ENCODE peak calls at places on chromosome 21, in six cellular contexts. P is H1, X is GM12878, K is HCT116, A is HepG2, B is K562. H is an unnamed sample.

GRCh38 chr21:14753466-14754258 is 207.5 kb upstream of the SAMSN1 start:
- DNase-seq in P (no peak), X (no peak), K (no peak), A (no peak), B (peak), H (no peak)

GRCh38 chr21:38268859-38269566 is 12.2 kb downstream of the KCNJ15 start:
- DNase-seq in P (no peak), X (no peak), K (no peak), A (no peak), B (no peak), H (no peak)

GRCh38 chr21:34037446-34037845 is 35.9 kb upstream of the MRPS6 start:
- DNase-seq in P (no peak), X (no peak), K (no peak), A (no peak), B (no peak), H (no peak)

GRCh38 chr21:36194024-36194423 is 37.4 kb downstream of the DOP1B start:
- DNase-seq in P (no peak), X (no peak), K (no peak), A (no peak), B (no peak), H (no peak)

GRCh38 chr21:37181059-37181458 is 86.1 kb downstream of the VPS26C start:
- DNase-seq in P (no peak), X (no peak), K (no peak), A (no peak), B (no peak), H (no peak)

GRCh38 chr21:44052830-44053226 is 40.7 kb downstream of the TRAPPC10 start:
- DNase-seq in P (no peak), X (no peak), K (no peak), A (no peak), B (no peak), H (no peak)

GRCh38 chr21:34022557-34023335 is 50.6 kb upstream of the MRPS6 start:
- DNase-seq in P (no peak), X (no peak), K (no peak), A (no peak), B (no peak), H (no peak)

GRCh38 chr21:33286076-33286475 is 19.9 kb downstream of the IL10RB start:
- DNase-seq in P (no peak), X (no peak), K (no peak), A (peak), B (no peak), H (no peak)

GRCh38 chr21:35775778-35776515 is 284.4 kb downstream of the SETD4 start:
- DNase-seq in P (no peak), X (no peak), K (no peak), A (no peak), B (no peak), H (no peak)

GRCh38 chr21:18810136-18810535 is 406.6 kb upstream of the TMPRSS15 start:
- DNase-seq in P (no peak), X (no peak), K (no peak), A (no peak), B (no peak), H (no peak)

GRCh38 chr21:31879251-31879650 is 6.4 kb downstream of the HUNK start:
- DNase-seq in P (no peak), X (no peak), K (no peak), A (no peak), B (no peak), H (no peak)

GRCh38 chr21:34822957-34823356 is 154.2 kb downstream of the CLIC6 start:
- DNase-seq in P (no peak), X (no peak), K (no peak), A (no peak), B (no peak), H (no peak)

GRCh38 chr21:38994014-38994413 is 188.3 kb downstream of the ETS2 start:
- DNase-seq in P (no peak), X (no peak), K (no peak), A (no peak), B (no peak), H (no peak)

GRCh38 chr21:38679531-38679930 is 126.2 kb upstream of the ETS2 start:
- DNase-seq in P (no peak), X (peak), K (no peak), A (no peak), B (no peak), H (no peak)

GRCh38 chr21:28773036-28773435 is 219.6 kb downstream of the LTN1 start:
- DNase-seq in P (no peak), X (no peak), K (no peak), A (no peak), B (no peak), H (no peak)

GRCh38 chr21:32364387-32364786 is 28.4 kb downstream of the URB1 start:
- DNase-seq in P (no peak), X (no peak), K (no peak), A (peak), B (no peak), H (no peak)

GRCh38 chr21:39523398-39523797 is 71.6 kb downstream of the SH3BGR start:
- DNase-seq in P (no peak), X (no peak), K (no peak), A (no peak), B (no peak), H (no peak)

GRCh38 chr21:43306911-43307676 is 119.8 kb downstream of the SIK1 start:
- DNase-seq in P (no peak), X (peak), K (no peak), A (peak), B (peak), H (peak)

GRCh38 chr21:34765619-34766018 is 96.8 kb downstream of the CLIC6 start:
- DNase-seq in P (no peak), X (no peak), K (no peak), A (no peak), B (no peak), H (no peak)

GRCh38 chr21:45261093-45261492 is 26.6 kb downstream of the POFUT2 start:
- DNase-seq in P (peak), X (no peak), K (no peak), A (no peak), B (no peak), H (peak)
- TF ChIP-seq SIN3A in P (no peak), X (no peak), K (no peak), A (no peak), B (no peak), H (no peak)

DNA sequence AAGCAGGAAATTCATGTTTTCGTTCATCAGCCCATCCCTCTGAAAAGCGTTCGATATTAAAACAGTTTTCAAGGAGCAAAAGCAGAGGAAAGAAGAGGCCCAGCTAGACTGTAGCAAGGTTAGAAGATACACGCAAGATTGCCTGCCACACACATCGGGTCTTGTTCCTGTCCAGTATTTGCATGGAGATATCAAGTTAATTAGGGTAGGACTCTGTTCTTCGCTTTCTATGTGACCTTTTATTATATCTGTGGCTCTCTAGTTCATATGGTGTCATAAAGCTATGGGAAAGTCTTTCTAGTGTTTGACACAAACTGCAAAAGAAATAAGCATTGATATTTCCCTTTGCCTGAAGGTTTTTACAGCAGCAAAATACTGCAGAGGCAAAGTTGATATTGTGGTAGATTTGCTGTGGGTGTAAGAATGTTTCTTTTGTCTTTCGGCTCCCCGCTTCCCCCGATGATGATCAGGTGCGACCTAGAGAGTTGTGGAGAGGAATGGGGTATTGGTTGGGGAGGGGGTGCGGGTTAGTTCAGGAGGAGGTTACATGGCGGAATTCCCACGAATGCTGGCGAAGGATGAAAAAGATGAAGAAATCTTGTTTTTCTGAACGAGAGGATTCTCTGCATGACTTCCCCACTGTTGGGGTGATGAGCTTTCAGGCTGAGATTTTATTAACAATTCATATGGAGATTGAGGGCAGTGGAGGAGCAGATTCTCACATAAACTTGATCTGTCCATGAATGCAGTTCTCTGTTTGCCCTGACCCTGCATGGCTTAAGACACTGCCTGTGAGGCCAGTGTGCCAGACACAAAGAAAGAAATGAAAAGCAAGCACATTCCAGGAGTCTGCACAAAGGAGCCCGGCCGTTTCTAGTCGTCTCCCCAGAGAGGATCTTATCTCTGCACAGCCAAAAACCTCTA is 550.1 kb downstream of the USP25 start:
- DNase-seq in P (peak), X (no peak), K (no peak), A (no peak), B (no peak), H (no peak)
- TF ChIP-seq RAD21 in P (no peak), X (no peak), K (no peak), A (no peak), B (no peak), H (no peak)

DNA sequence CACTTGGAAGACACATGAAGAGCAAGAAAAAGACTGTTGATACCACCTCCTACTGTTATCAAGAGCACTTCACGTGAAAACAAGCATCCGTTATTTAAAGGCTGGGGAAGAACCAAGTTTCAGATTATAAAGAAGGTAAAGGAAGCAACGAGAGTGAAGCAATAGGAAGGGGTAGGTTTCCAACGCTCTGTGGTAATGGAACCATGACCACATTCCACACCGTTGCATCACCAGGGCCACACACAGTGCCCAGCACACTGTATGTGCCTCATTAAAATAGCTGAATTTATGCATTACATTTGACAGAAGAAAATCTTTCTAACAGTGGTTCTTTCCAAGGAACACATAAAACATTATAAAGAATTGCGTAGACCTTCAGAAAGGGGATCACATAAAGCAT is 435.8 kb downstream of the MRPL39 start:
- DNase-seq in P (no peak), X (no peak), K (no peak), A (no peak), B (no peak), H (no peak)
- TF ChIP-seq SIN3A in P (no peak), X (no peak), K (no peak), A (no peak), B (no peak), H (no peak)

DNA sequence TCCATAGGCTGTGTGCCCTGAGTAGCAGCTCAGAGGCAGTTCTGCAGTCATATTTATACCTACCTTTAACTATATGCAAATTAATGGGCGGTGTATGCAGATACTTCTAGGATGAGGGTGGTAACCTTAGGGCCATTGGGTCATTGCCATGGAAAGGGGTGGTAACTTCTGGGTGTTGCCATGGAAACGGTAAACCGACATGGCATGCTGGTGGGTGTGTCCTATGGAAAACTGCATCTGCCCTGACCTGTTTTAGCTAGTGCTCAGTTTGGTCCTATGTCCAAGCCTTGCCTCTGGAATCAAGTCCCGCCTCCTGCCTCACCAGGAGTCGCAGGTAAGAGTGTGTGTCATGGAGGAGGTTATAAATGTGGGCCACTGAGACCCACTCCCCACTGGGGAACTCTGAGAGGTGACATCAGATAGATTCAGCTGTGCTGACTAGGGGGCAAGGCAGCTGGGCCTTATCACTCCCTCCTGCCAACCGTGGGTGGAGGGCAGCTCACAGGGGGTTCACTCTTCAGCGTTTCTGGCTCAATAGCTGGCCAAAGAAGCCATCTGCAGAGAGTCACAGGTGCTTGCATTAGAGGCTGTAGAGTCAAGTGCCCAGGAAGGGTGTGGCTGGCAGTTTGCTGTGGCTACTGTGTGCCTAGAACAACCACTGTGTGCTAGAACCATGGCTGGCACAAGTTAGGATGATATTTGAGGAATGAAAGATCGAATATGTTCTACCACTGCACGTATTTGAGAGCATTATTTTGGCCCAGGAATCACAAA is 19.0 kb downstream of the BACE2 start:
- DNase-seq in P (no peak), X (no peak), K (no peak), A (no peak), B (no peak), H (no peak)
- TF ChIP-seq RAD21 in P (no peak), X (no peak), K (no peak), A (no peak), B (no peak), H (no peak)

GRCh38 chr21:45607021-45607921 is 36.3 kb upstream of the PCBP3 start:
- DNase-seq in P (no peak), X (no peak), K (no peak), A (no peak), B (no peak), H (peak)
- TF ChIP-seq SIN3A in P (no peak), X (no peak), K (no peak), A (no peak), B (no peak), H (no peak)

DNA sequence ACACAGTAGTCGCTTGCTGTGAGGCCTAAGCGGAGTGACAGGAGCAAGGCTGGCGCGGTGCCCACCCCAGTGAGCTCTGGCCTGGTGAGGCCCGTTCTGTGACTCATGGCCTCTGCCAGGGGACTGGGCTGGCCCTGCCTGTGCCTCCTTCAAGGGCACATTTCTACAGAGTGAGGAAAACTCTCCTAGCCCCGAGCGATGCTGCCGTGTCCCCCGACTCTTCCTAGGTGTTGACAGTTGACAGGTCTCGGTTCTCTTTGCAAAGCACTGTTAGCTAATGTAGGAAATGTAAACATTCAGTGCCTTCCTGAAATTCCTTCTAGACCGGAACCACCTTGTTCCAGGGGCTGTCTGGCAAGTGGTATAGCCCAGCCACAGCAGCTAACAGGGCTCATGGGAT is 43.9 kb downstream of the ABCG1 start:
- DNase-seq in P (no peak), X (no peak), K (no peak), A (peak), B (no peak), H (peak)
- TF ChIP-seq RAD21 in P (no peak), X (no peak), K (no peak), A (no peak), B (no peak), H (no peak)

DNA sequence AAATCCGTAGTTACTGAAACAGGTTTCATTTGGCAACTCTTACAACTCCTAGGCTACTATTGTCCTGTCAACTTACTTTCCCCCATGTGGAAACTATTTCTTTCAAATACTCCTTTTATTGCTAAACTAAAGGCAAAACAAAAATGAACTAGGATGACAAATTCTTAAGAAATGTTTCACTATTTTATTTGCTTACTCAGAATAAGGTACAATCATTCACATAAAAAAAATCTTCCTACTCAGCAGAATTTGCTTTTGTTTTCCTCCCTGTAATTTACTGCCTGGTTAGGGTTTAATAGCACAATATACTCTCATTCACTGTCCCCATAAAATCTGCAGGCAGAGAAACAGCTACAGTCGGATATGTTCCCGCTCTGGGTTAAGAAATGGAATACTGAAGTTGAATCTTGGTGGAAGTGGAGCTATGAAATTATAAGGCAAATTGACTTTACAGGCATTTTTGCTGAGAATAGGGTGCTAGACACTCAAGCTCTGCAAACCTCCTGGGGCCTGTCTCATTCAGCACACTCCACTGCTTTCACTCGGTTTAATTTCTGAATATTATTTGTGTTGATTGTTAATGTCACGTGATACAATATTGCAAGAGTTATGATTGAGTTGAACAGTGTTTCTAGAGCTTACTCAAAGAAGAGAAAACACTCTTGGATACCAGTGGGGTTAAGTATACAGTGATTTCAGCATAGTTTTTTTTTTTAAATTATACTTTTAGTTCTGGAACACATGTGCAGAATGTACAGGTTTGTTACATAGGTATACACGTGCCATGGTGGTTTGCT is 49.9 kb downstream of the C21orf91 start:
- DNase-seq in P (no peak), X (no peak), K (no peak), A (no peak), B (no peak), H (no peak)
- TF ChIP-seq SIN3A in P (no peak), X (no peak), K (no peak), A (no peak), B (no peak), H (no peak)